ENCODE peak calls at places on chromosomes 5 and 9, in four cellular contexts. One of them, this sample, is unnamed.

GRCh38 chr9:38181216-38181615 is 112.2 kb upstream of the SHB start:
- DNase-seq in GM12878: no peak
- DNase-seq in A549: no peak
- DNase-seq in K562: no peak
- DNase-seq in this sample: no peak

GRCh38 chr5:446066-446725 is 3.2 kb downstream of the EXOC3 start:
- DNase-seq in GM12878: no peak
- DNase-seq in A549: no peak
- DNase-seq in K562: no peak
- DNase-seq in this sample: no peak

GRCh38 chr5:163963881-163964280 is 458.5 kb downstream of the MAT2B start:
- DNase-seq in GM12878: no peak
- DNase-seq in A549: no peak
- DNase-seq in K562: peak
- DNase-seq in this sample: no peak

GRCh38 chr9:13410566-13411031 is 131.1 kb upstream of the MPDZ start:
- DNase-seq in GM12878: no peak
- DNase-seq in A549: no peak
- DNase-seq in K562: no peak
- DNase-seq in this sample: no peak

GRCh38 chr5:86880785-86881492 is 263.2 kb downstream of the COX7C start:
- DNase-seq in GM12878: peak
- DNase-seq in A549: peak
- DNase-seq in K562: peak
- DNase-seq in this sample: peak

GRCh38 chr9:75893096-75893495 is 2.6 kb downstream of the PCSK5 start:
- DNase-seq in GM12878: no peak
- DNase-seq in A549: no peak
- DNase-seq in K562: no peak
- DNase-seq in this sample: no peak

GRCh38 chr5:33488558-33489355 is 48.0 kb downstream of the TARS1 start:
- DNase-seq in GM12878: no peak
- DNase-seq in A549: no peak
- DNase-seq in K562: no peak
- DNase-seq in this sample: no peak

GRCh38 chr9:123421211-123421585 is 65.2 kb downstream of the CRB2 start:
- DNase-seq in GM12878: no peak
- DNase-seq in A549: no peak
- DNase-seq in K562: no peak
- DNase-seq in this sample: no peak

GRCh38 chr9:37290881-37291485 is 131.5 kb upstream of the GRHPR start:
- DNase-seq in GM12878: no peak
- DNase-seq in A549: peak
- DNase-seq in K562: no peak
- DNase-seq in this sample: peak

GRCh38 chr5:137078171-137078665 is 420.9 kb downstream of the SPOCK1 start:
- DNase-seq in GM12878: no peak
- DNase-seq in A549: peak
- DNase-seq in K562: no peak
- DNase-seq in this sample: peak

GRCh38 chr5:67315082-67315801 is 118.6 kb upstream of the CD180 start:
- DNase-seq in GM12878: no peak
- DNase-seq in A549: no peak
- DNase-seq in K562: no peak
- DNase-seq in this sample: peak

GRCh38 chr9:106843361-106843760 is 19.6 kb upstream of the ZNF462 start:
- DNase-seq in GM12878: no peak
- DNase-seq in A549: no peak
- DNase-seq in K562: no peak
- DNase-seq in this sample: no peak

GRCh38 chr5:140106101-140106500 is 7.8 kb upstream of the PURA start:
- DNase-seq in GM12878: no peak
- DNase-seq in A549: no peak
- DNase-seq in K562: peak
- DNase-seq in this sample: no peak

GRCh38 chr5:9148242-9148641 is 397.6 kb downstream of the SEMA5A start:
- DNase-seq in GM12878: no peak
- DNase-seq in A549: no peak
- DNase-seq in K562: no peak
- DNase-seq in this sample: peak

GRCh38 chr9:133505901-133506652 is 18.7 kb downstream of the MYMK start:
- DNase-seq in GM12878: no peak
- DNase-seq in A549: no peak
- DNase-seq in K562: peak
- DNase-seq in this sample: peak

GRCh38 chr9:133987455-133987800 is 4.7 kb downstream of the VAV2 start:
- DNase-seq in GM12878: no peak
- DNase-seq in A549: no peak
- DNase-seq in K562: no peak
- DNase-seq in this sample: no peak

GRCh38 chr5:150789943-150790611 is 11.5 kb downstream of the SMIM3 start:
- DNase-seq in GM12878: peak
- DNase-seq in A549: peak
- DNase-seq in K562: peak
- DNase-seq in this sample: peak

GRCh38 chr5:60503771-60504170 is 196.2 kb downstream of the DEPDC1B start:
- DNase-seq in GM12878: no peak
- DNase-seq in A549: no peak
- DNase-seq in K562: no peak
- DNase-seq in this sample: no peak

GRCh38 chr5:74240783-74241750 is 399.5 kb downstream of the ENC1 start:
- DNase-seq in GM12878: no peak
- DNase-seq in A549: no peak
- DNase-seq in K562: no peak
- DNase-seq in this sample: no peak

GRCh38 chr9:129968690-129969485 is 74.1 kb downstream of the FNBP1 start:
- DNase-seq in GM12878: no peak
- DNase-seq in A549: peak
- DNase-seq in K562: peak
- DNase-seq in this sample: peak

GRCh38 chr5:134133213-134133994 is 18.9 kb downstream of the TCF7 start:
- DNase-seq in GM12878: no peak
- DNase-seq in A549: no peak
- DNase-seq in K562: no peak
- DNase-seq in this sample: no peak

GRCh38 chr5:93018461-93018860 is 562.6 kb downstream of the NR2F1-AS1 start:
- DNase-seq in GM12878: no peak
- DNase-seq in A549: no peak
- DNase-seq in K562: no peak
- DNase-seq in this sample: peak

GRCh38 chr5:94577466-94578245 is 40.7 kb downstream of the KIAA0825 start:
- DNase-seq in GM12878: peak
- DNase-seq in A549: no peak
- DNase-seq in K562: no peak
- DNase-seq in this sample: no peak

GRCh38 chr9:134294228-134295071 is 31.8 kb upstream of the RXRA start:
- DNase-seq in GM12878: no peak
- DNase-seq in A549: no peak
- DNase-seq in K562: no peak
- DNase-seq in this sample: no peak

GRCh38 chr9:89526667-89527066 is 28.8 kb upstream of the SEMA4D start:
- DNase-seq in GM12878: no peak
- DNase-seq in A549: no peak
- DNase-seq in K562: no peak
- DNase-seq in this sample: no peak

GRCh38 chr5:141615991-141616715 is 2.6 kb downstream of the DIAPH1 start:
- DNase-seq in GM12878: no peak
- DNase-seq in A549: no peak
- DNase-seq in K562: peak
- DNase-seq in this sample: no peak

GRCh38 chr9:34592895-34593601 is 3.5 kb upstream of the CNTFR start:
- DNase-seq in GM12878: no peak
- DNase-seq in A549: no peak
- DNase-seq in K562: no peak
- DNase-seq in this sample: no peak

GRCh38 chr9:105026451-105026850 is 98.5 kb upstream of the ABCA1 start:
- DNase-seq in GM12878: no peak
- DNase-seq in A549: no peak
- DNase-seq in K562: no peak
- DNase-seq in this sample: peak

GRCh38 chr9:105027082-105027481 is 99.1 kb upstream of the ABCA1 start:
- DNase-seq in GM12878: no peak
- DNase-seq in A549: no peak
- DNase-seq in K562: no peak
- DNase-seq in this sample: no peak

GRCh38 chr9:105024529-105024928 is 96.6 kb upstream of the ABCA1 start:
- DNase-seq in GM12878: no peak
- DNase-seq in A549: no peak
- DNase-seq in K562: no peak
- DNase-seq in this sample: no peak

GRCh38 chr9:105030285-105030684 is 102.3 kb upstream of the ABCA1 start:
- DNase-seq in GM12878: no peak
- DNase-seq in A549: no peak
- DNase-seq in K562: no peak
- DNase-seq in this sample: no peak
- TF ChIP-seq ELK1 in GM12878: no peak
- TF ChIP-seq ELK1 in A549: no peak
- TF ChIP-seq ELK1 in K562: no peak
- TF ChIP-seq ELK1 in this sample: no peak

GRCh38 chr5:143796753-143797152 is 15.2 kb upstream of the HMHB1 start:
- DNase-seq in GM12878: no peak
- DNase-seq in A549: no peak
- DNase-seq in K562: no peak
- DNase-seq in this sample: no peak
- TF ChIP-seq POLR2A in GM12878: no peak
- TF ChIP-seq POLR2A in A549: no peak
- TF ChIP-seq POLR2A in K562: no peak
- TF ChIP-seq POLR2A in this sample: no peak

GRCh38 chr5:103258957-103259704 is 568 bp downstream of the MACIR start:
- DNase-seq in GM12878: no peak
- DNase-seq in A549: peak
- DNase-seq in K562: peak
- DNase-seq in this sample: peak
- TF ChIP-seq ELK1 in GM12878: no peak
- TF ChIP-seq ELK1 in A549: no peak
- TF ChIP-seq ELK1 in K562: peak
- TF ChIP-seq ELK1 in this sample: no peak

GRCh38 chr9:70478963-70479641 is 64.6 kb upstream of the KLF9 start:
- DNase-seq in GM12878: no peak
- DNase-seq in A549: no peak
- DNase-seq in K562: no peak
- DNase-seq in this sample: peak

GRCh38 chr9:70481471-70481870 is 67.0 kb upstream of the KLF9 start:
- DNase-seq in GM12878: no peak
- DNase-seq in A549: no peak
- DNase-seq in K562: no peak
- DNase-seq in this sample: no peak

GRCh38 chr9:70477907-70478480 is 63.5 kb upstream of the KLF9 start:
- DNase-seq in GM12878: no peak
- DNase-seq in A549: no peak
- DNase-seq in K562: no peak
- DNase-seq in this sample: peak

GRCh38 chr9:70479880-70480291 is 65.4 kb upstream of the KLF9 start:
- DNase-seq in GM12878: no peak
- DNase-seq in A549: no peak
- DNase-seq in K562: no peak
- DNase-seq in this sample: peak

DNA sequence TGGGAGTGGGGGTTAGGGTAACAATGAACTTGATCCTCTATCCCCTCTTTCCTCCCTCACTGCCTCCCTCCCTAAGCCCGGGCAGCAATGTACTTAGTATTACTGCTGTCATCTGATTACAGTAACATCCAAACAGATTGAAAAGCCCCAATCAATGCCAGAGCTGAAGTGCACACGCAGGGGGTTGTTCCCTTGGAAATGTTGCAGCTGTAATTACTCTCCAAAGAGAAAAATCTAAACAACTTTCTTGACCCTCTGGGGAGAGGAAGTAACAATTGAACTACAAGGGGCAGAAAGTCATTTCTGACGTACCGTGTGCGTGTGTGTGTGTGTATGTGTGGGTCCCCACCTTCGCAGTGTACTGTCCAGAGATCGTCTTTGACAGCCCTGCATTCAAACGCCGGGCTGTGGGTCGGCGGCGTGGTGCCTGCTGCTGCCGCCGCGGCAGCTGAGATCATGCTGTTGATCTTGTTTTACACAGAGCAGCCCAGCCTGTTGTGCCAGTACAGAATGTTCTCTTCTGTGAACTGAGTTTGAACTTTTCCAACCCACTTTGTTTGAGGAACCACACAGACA is 66.0 kb upstream of the KLF9 start:
- DNase-seq in GM12878: no peak
- DNase-seq in A549: no peak
- DNase-seq in K562: no peak
- DNase-seq in this sample: peak
- TF ChIP-seq POLR2A in GM12878: no peak
- TF ChIP-seq POLR2A in A549: no peak
- TF ChIP-seq POLR2A in K562: no peak
- TF ChIP-seq POLR2A in this sample: peak

DNA sequence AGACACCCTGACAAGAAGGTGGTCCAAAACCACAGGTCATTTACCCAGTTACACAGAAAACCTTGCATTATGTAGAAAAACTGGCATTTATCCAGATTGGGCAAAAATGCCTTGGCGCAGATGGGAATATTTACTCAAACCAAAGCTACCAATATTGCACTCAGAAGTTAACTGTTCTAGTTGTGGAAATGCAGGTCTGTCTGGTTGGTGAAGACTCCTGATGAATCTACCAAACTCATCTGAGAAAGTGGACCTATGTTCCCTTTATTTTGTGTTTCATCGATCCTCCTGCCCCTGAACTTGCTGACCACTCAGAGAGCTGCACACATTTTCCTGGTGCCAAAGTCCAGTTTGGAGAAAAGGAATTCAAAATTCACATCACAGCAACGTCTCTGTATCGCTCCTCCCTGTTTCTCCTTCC is 85.2 kb upstream of the ALDH1A1 start:
- DNase-seq in GM12878: no peak
- DNase-seq in A549: peak
- DNase-seq in K562: no peak
- DNase-seq in this sample: no peak
- TF ChIP-seq ELK1 in GM12878: no peak
- TF ChIP-seq ELK1 in A549: no peak
- TF ChIP-seq ELK1 in K562: no peak
- TF ChIP-seq ELK1 in this sample: no peak

GRCh38 chr9:110173322-110173642 is 34.7 kb downstream of the C9orf152 start:
- DNase-seq in GM12878: no peak
- DNase-seq in A549: no peak
- DNase-seq in K562: no peak
- DNase-seq in this sample: no peak

GRCh38 chr9:110175275-110175968 is 32.5 kb downstream of the C9orf152 start:
- DNase-seq in GM12878: no peak
- DNase-seq in A549: no peak
- DNase-seq in K562: no peak
- DNase-seq in this sample: no peak

DNA sequence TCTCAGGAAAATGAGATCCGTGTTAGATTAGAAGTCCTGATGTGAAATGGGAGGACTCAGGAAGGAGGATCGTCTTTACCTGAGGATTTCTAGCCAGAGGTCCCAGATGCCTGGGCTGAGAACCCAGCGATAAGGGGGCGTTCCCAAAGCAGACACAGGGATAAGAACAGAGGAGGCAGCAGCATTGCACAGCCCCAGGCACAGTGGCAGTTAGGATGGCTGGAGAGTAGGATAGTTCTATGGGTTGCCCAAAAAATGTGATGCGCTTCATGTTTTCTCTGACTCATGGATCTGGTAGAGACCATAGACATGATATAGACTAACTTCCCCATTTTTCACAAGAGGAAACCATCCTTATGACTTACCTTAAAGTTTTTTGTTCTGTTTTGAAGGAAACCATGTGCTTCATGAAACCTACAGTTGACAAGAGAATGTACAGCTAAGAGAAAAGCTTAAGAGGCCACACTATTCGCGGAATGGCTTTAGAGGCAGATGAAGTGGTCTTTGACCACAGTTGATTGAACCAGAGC is 37.2 kb downstream of the C9orf152 start:
- DNase-seq in GM12878: no peak
- DNase-seq in A549: no peak
- DNase-seq in K562: no peak
- DNase-seq in this sample: no peak
- TF ChIP-seq POLR2A in GM12878: peak
- TF ChIP-seq POLR2A in A549: no peak
- TF ChIP-seq POLR2A in K562: no peak
- TF ChIP-seq POLR2A in this sample: no peak

This sample was measured in IMR-90.